ENCODE peak calls at places on chromosome 15, in ten cellular contexts. One of them, this sample, is unnamed.

GRCh38 chr15:29749365-29750086 is 72.7 kb downstream of the TJP1 start:
- DNase-seq in H9: peak; percentile 28
- DNase-seq in NCI-H510A: no peak
- DNase-seq in stimulated activated naive CD8-positive, alpha-beta T cell treated with anti-CD3 and anti-CD28 coated beads, Interleukin-15, amount 100 ng/mL, for 72 hours: no peak
- DNase-seq in EL: no peak
- DNase-seq in NCI-H524 treated with DMSO at 0.1 percent for 48 hours: no peak
- DNase-seq in germinal center: no peak
- DNase-seq in AG09309: no peak
- DNase-seq in WTC11: no peak
- DNase-seq in stimulated activated CD4-positive, alpha-beta T cell treated with anti-CD3 and anti-CD28 coated beads, Interleukin-2, amount 100 ng/mL, for 24 hours: no peak
- DNase-seq in this sample: no peak

GRCh38 chr15:65630760-65631159 is 9.0 kb downstream of the SLC24A1 start:
- DNase-seq in H9: no peak
- DNase-seq in NCI-H510A: no peak
- DNase-seq in stimulated activated naive CD8-positive, alpha-beta T cell treated with anti-CD3 and anti-CD28 coated beads, Interleukin-15, amount 100 ng/mL, for 72 hours: no peak
- DNase-seq in EL: no peak
- DNase-seq in NCI-H524 treated with DMSO at 0.1 percent for 48 hours: no peak
- DNase-seq in germinal center: no peak
- DNase-seq in AG09309: no peak
- DNase-seq in WTC11: no peak
- DNase-seq in stimulated activated CD4-positive, alpha-beta T cell treated with anti-CD3 and anti-CD28 coated beads, Interleukin-2, amount 100 ng/mL, for 24 hours: no peak
- DNase-seq in this sample: no peak

GRCh38 chr15:32113224-32113623 is 82.9 kb downstream of the CHRNA7 start:
- DNase-seq in H9: no peak
- DNase-seq in NCI-H510A: no peak
- DNase-seq in stimulated activated naive CD8-positive, alpha-beta T cell treated with anti-CD3 and anti-CD28 coated beads, Interleukin-15, amount 100 ng/mL, for 72 hours: no peak
- DNase-seq in EL: no peak
- DNase-seq in NCI-H524 treated with DMSO at 0.1 percent for 48 hours: no peak
- DNase-seq in germinal center: no peak
- DNase-seq in AG09309: no peak
- DNase-seq in WTC11: no peak
- DNase-seq in stimulated activated CD4-positive, alpha-beta T cell treated with anti-CD3 and anti-CD28 coated beads, Interleukin-2, amount 100 ng/mL, for 24 hours: no peak
- DNase-seq in this sample: no peak

GRCh38 chr15:92082217-92082843 is 228.8 kb downstream of the SLCO3A1 start:
- DNase-seq in H9: peak; percentile 74
- DNase-seq in NCI-H510A: peak; percentile 21
- DNase-seq in stimulated activated naive CD8-positive, alpha-beta T cell treated with anti-CD3 and anti-CD28 coated beads, Interleukin-15, amount 100 ng/mL, for 72 hours: no peak
- DNase-seq in EL: peak; percentile 51
- DNase-seq in NCI-H524 treated with DMSO at 0.1 percent for 48 hours: no peak
- DNase-seq in germinal center: peak; percentile 36
- DNase-seq in AG09309: peak; percentile 31
- DNase-seq in WTC11: peak; percentile 83
- DNase-seq in stimulated activated CD4-positive, alpha-beta T cell treated with anti-CD3 and anti-CD28 coated beads, Interleukin-2, amount 100 ng/mL, for 24 hours: peak; percentile 68
- DNase-seq in this sample: peak; percentile 83

GRCh38 chr15:98009967-98010366 is 49.5 kb downstream of the ARRDC4 start:
- DNase-seq in H9: no peak
- DNase-seq in NCI-H510A: no peak
- DNase-seq in stimulated activated naive CD8-positive, alpha-beta T cell treated with anti-CD3 and anti-CD28 coated beads, Interleukin-15, amount 100 ng/mL, for 72 hours: no peak
- DNase-seq in EL: no peak
- DNase-seq in NCI-H524 treated with DMSO at 0.1 percent for 48 hours: no peak
- DNase-seq in germinal center: no peak
- DNase-seq in AG09309: no peak
- DNase-seq in WTC11: no peak
- DNase-seq in stimulated activated CD4-positive, alpha-beta T cell treated with anti-CD3 and anti-CD28 coated beads, Interleukin-2, amount 100 ng/mL, for 24 hours: no peak
- DNase-seq in this sample: no peak

GRCh38 chr15:63135804-63136203 is 14.1 kb downstream of the LACTB start:
- DNase-seq in H9: no peak
- DNase-seq in NCI-H510A: no peak
- DNase-seq in stimulated activated naive CD8-positive, alpha-beta T cell treated with anti-CD3 and anti-CD28 coated beads, Interleukin-15, amount 100 ng/mL, for 72 hours: no peak
- DNase-seq in EL: peak; percentile 88
- DNase-seq in NCI-H524 treated with DMSO at 0.1 percent for 48 hours: no peak
- DNase-seq in germinal center: no peak
- DNase-seq in AG09309: peak; percentile 63
- DNase-seq in WTC11: no peak
- DNase-seq in stimulated activated CD4-positive, alpha-beta T cell treated with anti-CD3 and anti-CD28 coated beads, Interleukin-2, amount 100 ng/mL, for 24 hours: no peak
- DNase-seq in this sample: peak; percentile 95

GRCh38 chr15:66765478-66766281 is 63.6 kb downstream of the SMAD6 start:
- DNase-seq in H9: no peak
- DNase-seq in NCI-H510A: no peak
- DNase-seq in stimulated activated naive CD8-positive, alpha-beta T cell treated with anti-CD3 and anti-CD28 coated beads, Interleukin-15, amount 100 ng/mL, for 72 hours: no peak
- DNase-seq in EL: peak; percentile 87
- DNase-seq in NCI-H524 treated with DMSO at 0.1 percent for 48 hours: no peak
- DNase-seq in germinal center: no peak
- DNase-seq in AG09309: no peak
- DNase-seq in WTC11: no peak
- DNase-seq in stimulated activated CD4-positive, alpha-beta T cell treated with anti-CD3 and anti-CD28 coated beads, Interleukin-2, amount 100 ng/mL, for 24 hours: no peak
- DNase-seq in this sample: peak; percentile 35

GRCh38 chr15:49471733-49472132 is 48.7 kb downstream of the FGF7 start:
- DNase-seq in H9: no peak
- DNase-seq in NCI-H510A: no peak
- DNase-seq in stimulated activated naive CD8-positive, alpha-beta T cell treated with anti-CD3 and anti-CD28 coated beads, Interleukin-15, amount 100 ng/mL, for 72 hours: no peak
- DNase-seq in EL: no peak
- DNase-seq in NCI-H524 treated with DMSO at 0.1 percent for 48 hours: no peak
- DNase-seq in germinal center: no peak
- DNase-seq in AG09309: no peak
- DNase-seq in WTC11: no peak
- DNase-seq in stimulated activated CD4-positive, alpha-beta T cell treated with anti-CD3 and anti-CD28 coated beads, Interleukin-2, amount 100 ng/mL, for 24 hours: no peak
- DNase-seq in this sample: no peak

GRCh38 chr15:46129145-46129544 is 494.3 kb downstream of the SQOR start:
- DNase-seq in H9: no peak
- DNase-seq in NCI-H510A: no peak
- DNase-seq in stimulated activated naive CD8-positive, alpha-beta T cell treated with anti-CD3 and anti-CD28 coated beads, Interleukin-15, amount 100 ng/mL, for 72 hours: no peak
- DNase-seq in EL: peak; percentile 17
- DNase-seq in NCI-H524 treated with DMSO at 0.1 percent for 48 hours: no peak
- DNase-seq in germinal center: no peak
- DNase-seq in AG09309: no peak
- DNase-seq in WTC11: no peak
- DNase-seq in stimulated activated CD4-positive, alpha-beta T cell treated with anti-CD3 and anti-CD28 coated beads, Interleukin-2, amount 100 ng/mL, for 24 hours: no peak
- DNase-seq in this sample: no peak

GRCh38 chr15:68592548-68592947 is 13.8 kb downstream of the CORO2B start:
- DNase-seq in H9: no peak
- DNase-seq in NCI-H510A: no peak
- DNase-seq in stimulated activated naive CD8-positive, alpha-beta T cell treated with anti-CD3 and anti-CD28 coated beads, Interleukin-15, amount 100 ng/mL, for 72 hours: no peak
- DNase-seq in EL: no peak
- DNase-seq in NCI-H524 treated with DMSO at 0.1 percent for 48 hours: no peak
- DNase-seq in germinal center: no peak
- DNase-seq in AG09309: no peak
- DNase-seq in WTC11: no peak
- DNase-seq in stimulated activated CD4-positive, alpha-beta T cell treated with anti-CD3 and anti-CD28 coated beads, Interleukin-2, amount 100 ng/mL, for 24 hours: no peak
- DNase-seq in this sample: no peak

GRCh38 chr15:82778755-82779154 is 27.1 kb downstream of the FSD2 start:
- DNase-seq in H9: no peak
- DNase-seq in NCI-H510A: no peak
- DNase-seq in stimulated activated naive CD8-positive, alpha-beta T cell treated with anti-CD3 and anti-CD28 coated beads, Interleukin-15, amount 100 ng/mL, for 72 hours: no peak
- DNase-seq in EL: no peak
- DNase-seq in NCI-H524 treated with DMSO at 0.1 percent for 48 hours: no peak
- DNase-seq in germinal center: no peak
- DNase-seq in AG09309: no peak
- DNase-seq in WTC11: no peak
- DNase-seq in stimulated activated CD4-positive, alpha-beta T cell treated with anti-CD3 and anti-CD28 coated beads, Interleukin-2, amount 100 ng/mL, for 24 hours: no peak
- DNase-seq in this sample: no peak

GRCh38 chr15:94670436-94671034 is 439.2 kb downstream of the MCTP2 start:
- DNase-seq in H9: no peak
- DNase-seq in NCI-H510A: no peak
- DNase-seq in stimulated activated naive CD8-positive, alpha-beta T cell treated with anti-CD3 and anti-CD28 coated beads, Interleukin-15, amount 100 ng/mL, for 72 hours: no peak
- DNase-seq in EL: peak; percentile 28
- DNase-seq in NCI-H524 treated with DMSO at 0.1 percent for 48 hours: peak; percentile 15
- DNase-seq in germinal center: peak; percentile 20
- DNase-seq in AG09309: peak; percentile 4
- DNase-seq in WTC11: no peak
- DNase-seq in stimulated activated CD4-positive, alpha-beta T cell treated with anti-CD3 and anti-CD28 coated beads, Interleukin-2, amount 100 ng/mL, for 24 hours: no peak
- DNase-seq in this sample: peak; percentile 67

GRCh38 chr15:96362759-96363678 is 32.5 kb downstream of the NR2F2 start:
- DNase-seq in H9: peak; percentile 80
- DNase-seq in NCI-H510A: no peak
- DNase-seq in stimulated activated naive CD8-positive, alpha-beta T cell treated with anti-CD3 and anti-CD28 coated beads, Interleukin-15, amount 100 ng/mL, for 72 hours: no peak
- DNase-seq in EL: no peak
- DNase-seq in NCI-H524 treated with DMSO at 0.1 percent for 48 hours: no peak
- DNase-seq in germinal center: no peak
- DNase-seq in AG09309: no peak
- DNase-seq in WTC11: peak; percentile 71
- DNase-seq in stimulated activated CD4-positive, alpha-beta T cell treated with anti-CD3 and anti-CD28 coated beads, Interleukin-2, amount 100 ng/mL, for 24 hours: no peak
- DNase-seq in this sample: no peak

GRCh38 chr15:97866994-97867393 is 93.5 kb upstream of the ARRDC4 start:
- DNase-seq in H9: no peak
- DNase-seq in NCI-H510A: no peak
- DNase-seq in stimulated activated naive CD8-positive, alpha-beta T cell treated with anti-CD3 and anti-CD28 coated beads, Interleukin-15, amount 100 ng/mL, for 72 hours: no peak
- DNase-seq in EL: no peak
- DNase-seq in NCI-H524 treated with DMSO at 0.1 percent for 48 hours: peak; percentile 11
- DNase-seq in germinal center: no peak
- DNase-seq in AG09309: no peak
- DNase-seq in WTC11: no peak
- DNase-seq in stimulated activated CD4-positive, alpha-beta T cell treated with anti-CD3 and anti-CD28 coated beads, Interleukin-2, amount 100 ng/mL, for 24 hours: no peak
- DNase-seq in this sample: no peak

GRCh38 chr15:91407237-91407889 is 307.3 kb downstream of the SV2B start:
- DNase-seq in H9: peak; percentile 42
- DNase-seq in NCI-H510A: no peak
- DNase-seq in stimulated activated naive CD8-positive, alpha-beta T cell treated with anti-CD3 and anti-CD28 coated beads, Interleukin-15, amount 100 ng/mL, for 72 hours: no peak
- DNase-seq in EL: peak; percentile 28
- DNase-seq in NCI-H524 treated with DMSO at 0.1 percent for 48 hours: no peak
- DNase-seq in germinal center: no peak
- DNase-seq in AG09309: no peak
- DNase-seq in WTC11: no peak
- DNase-seq in stimulated activated CD4-positive, alpha-beta T cell treated with anti-CD3 and anti-CD28 coated beads, Interleukin-2, amount 100 ng/mL, for 24 hours: no peak
- DNase-seq in this sample: peak; percentile 30

GRCh38 chr15:57312323-57313133 is 63.8 kb upstream of the CGNL1 start:
- DNase-seq in H9: no peak
- DNase-seq in NCI-H510A: no peak
- DNase-seq in stimulated activated naive CD8-positive, alpha-beta T cell treated with anti-CD3 and anti-CD28 coated beads, Interleukin-15, amount 100 ng/mL, for 72 hours: no peak
- DNase-seq in EL: no peak
- DNase-seq in NCI-H524 treated with DMSO at 0.1 percent for 48 hours: no peak
- DNase-seq in germinal center: no peak
- DNase-seq in AG09309: no peak
- DNase-seq in WTC11: no peak
- DNase-seq in stimulated activated CD4-positive, alpha-beta T cell treated with anti-CD3 and anti-CD28 coated beads, Interleukin-2, amount 100 ng/mL, for 24 hours: no peak
- DNase-seq in this sample: no peak

GRCh38 chr15:101391431-101391830 is 96.4 kb upstream of the SNRPA1 start:
- DNase-seq in H9: no peak
- DNase-seq in NCI-H510A: no peak
- DNase-seq in stimulated activated naive CD8-positive, alpha-beta T cell treated with anti-CD3 and anti-CD28 coated beads, Interleukin-15, amount 100 ng/mL, for 72 hours: no peak
- DNase-seq in EL: no peak
- DNase-seq in NCI-H524 treated with DMSO at 0.1 percent for 48 hours: no peak
- DNase-seq in germinal center: no peak
- DNase-seq in AG09309: no peak
- DNase-seq in WTC11: no peak
- DNase-seq in stimulated activated CD4-positive, alpha-beta T cell treated with anti-CD3 and anti-CD28 coated beads, Interleukin-2, amount 100 ng/mL, for 24 hours: no peak
- DNase-seq in this sample: no peak

GRCh38 chr15:99970891-99971330 is 237.7 kb upstream of the LYSMD4 start:
- DNase-seq in H9: no peak
- DNase-seq in NCI-H510A: no peak
- DNase-seq in stimulated activated naive CD8-positive, alpha-beta T cell treated with anti-CD3 and anti-CD28 coated beads, Interleukin-15, amount 100 ng/mL, for 72 hours: no peak
- DNase-seq in EL: no peak
- DNase-seq in NCI-H524 treated with DMSO at 0.1 percent for 48 hours: no peak
- DNase-seq in germinal center: no peak
- DNase-seq in AG09309: no peak
- DNase-seq in WTC11: no peak
- DNase-seq in stimulated activated CD4-positive, alpha-beta T cell treated with anti-CD3 and anti-CD28 coated beads, Interleukin-2, amount 100 ng/mL, for 24 hours: no peak
- DNase-seq in this sample: no peak

GRCh38 chr15:99993681-99994131 is 260.5 kb upstream of the LYSMD4 start:
- DNase-seq in H9: no peak
- DNase-seq in NCI-H510A: no peak
- DNase-seq in stimulated activated naive CD8-positive, alpha-beta T cell treated with anti-CD3 and anti-CD28 coated beads, Interleukin-15, amount 100 ng/mL, for 72 hours: no peak
- DNase-seq in EL: no peak
- DNase-seq in NCI-H524 treated with DMSO at 0.1 percent for 48 hours: no peak
- DNase-seq in germinal center: no peak
- DNase-seq in AG09309: no peak
- DNase-seq in WTC11: no peak
- DNase-seq in stimulated activated CD4-positive, alpha-beta T cell treated with anti-CD3 and anti-CD28 coated beads, Interleukin-2, amount 100 ng/mL, for 24 hours: no peak
- DNase-seq in this sample: no peak

GRCh38 chr15:96334017-96334704 is 3.7 kb downstream of the NR2F2 start:
- DNase-seq in H9: peak; percentile 38
- DNase-seq in NCI-H510A: no peak
- DNase-seq in stimulated activated naive CD8-positive, alpha-beta T cell treated with anti-CD3 and anti-CD28 coated beads, Interleukin-15, amount 100 ng/mL, for 72 hours: no peak
- DNase-seq in EL: peak; percentile 16
- DNase-seq in NCI-H524 treated with DMSO at 0.1 percent for 48 hours: no peak
- DNase-seq in germinal center: no peak
- DNase-seq in AG09309: no peak
- DNase-seq in WTC11: peak; percentile 32
- DNase-seq in stimulated activated CD4-positive, alpha-beta T cell treated with anti-CD3 and anti-CD28 coated beads, Interleukin-2, amount 100 ng/mL, for 24 hours: no peak
- DNase-seq in this sample: peak; percentile 29

GRCh38 chr15:93703092-93703785 is 528.1 kb upstream of the MCTP2 start:
- DNase-seq in H9: no peak
- DNase-seq in NCI-H510A: no peak
- DNase-seq in stimulated activated naive CD8-positive, alpha-beta T cell treated with anti-CD3 and anti-CD28 coated beads, Interleukin-15, amount 100 ng/mL, for 72 hours: no peak
- DNase-seq in EL: no peak
- DNase-seq in NCI-H524 treated with DMSO at 0.1 percent for 48 hours: no peak
- DNase-seq in germinal center: no peak
- DNase-seq in AG09309: no peak
- DNase-seq in WTC11: no peak
- DNase-seq in stimulated activated CD4-positive, alpha-beta T cell treated with anti-CD3 and anti-CD28 coated beads, Interleukin-2, amount 100 ng/mL, for 24 hours: no peak
- DNase-seq in this sample: no peak

GRCh38 chr15:58916962-58917361 is 16.5 kb downstream of the SLTM start:
- DNase-seq in H9: no peak
- DNase-seq in NCI-H510A: no peak
- DNase-seq in stimulated activated naive CD8-positive, alpha-beta T cell treated with anti-CD3 and anti-CD28 coated beads, Interleukin-15, amount 100 ng/mL, for 72 hours: no peak
- DNase-seq in EL: no peak
- DNase-seq in NCI-H524 treated with DMSO at 0.1 percent for 48 hours: no peak
- DNase-seq in germinal center: no peak
- DNase-seq in AG09309: no peak
- DNase-seq in WTC11: no peak
- DNase-seq in stimulated activated CD4-positive, alpha-beta T cell treated with anti-CD3 and anti-CD28 coated beads, Interleukin-2, amount 100 ng/mL, for 24 hours: no peak
- DNase-seq in this sample: no peak

This sample was measured in fibroblast of pulmonary artery.